ENCODE peak calls at places on chromosomes 7 and 10, in seven cellular contexts. W, T, A, H, D, P and S are unnamed samples.

GRCh38 chr7:157490465-157490912 is 153.7 kb downstream of the DNAJB6 start:
- DNase-seq in W (no peak), T (peak), A (no peak), H (peak), D (no peak), P (peak), S (no peak)

GRCh38 chr7:101733713-101734475 is 83.5 kb upstream of the CUX1 start:
- DNase-seq in W (no peak), T (peak), A (no peak), H (peak), D (peak), P (peak), S (peak)

GRCh38 chr10:13526952-13527863 is 1.6 kb downstream of the BEND7 start:
- DNase-seq in W (no peak), T (no peak), A (no peak), H (peak), D (peak), P (peak), S (no peak)

GRCh38 chr10:124943301-124944092 is 1.6 kb downstream of the ZRANB1 start:
- DNase-seq in W (no peak), T (peak), A (no peak), H (peak), D (peak), P (peak), S (no peak)

GRCh38 chr10:201328-201771 is 66.1 kb downstream of the ZMYND11 start:
- DNase-seq in W (no peak), T (no peak), A (no peak), H (peak), D (peak), P (peak), S (no peak)

GRCh38 chr7:150978136-150978789 is at the start of gene KCNH2:
- DNase-seq in W (no peak), T (no peak), A (no peak), H (no peak), D (no peak), P (no peak), S (peak)

GRCh38 chr7:50803359-50804337 is 21.0 kb upstream of the GRB10 start:
- DNase-seq in W (no peak), T (no peak), A (no peak), H (no peak), D (no peak), P (peak), S (no peak)

GRCh38 chr7:151251926-151252835 is 3.7 kb upstream of the SMARCD3 start:
- DNase-seq in W (no peak), T (no peak), A (no peak), H (no peak), D (peak), P (no peak), S (peak)

GRCh38 chr10:10222288-10222945 is 795.3 kb upstream of the CELF2 start:
- DNase-seq in W (no peak), T (no peak), A (no peak), H (no peak), D (peak), P (no peak), S (no peak)

GRCh38 chr10:29915116-29915785 is 144.1 kb downstream of the JCAD start:
- DNase-seq in W (no peak), T (no peak), A (no peak), H (no peak), D (peak), P (peak), S (no peak)

GRCh38 chr7:80142853-80143580 is 8.4 kb downstream of the GNAI1 start:
- DNase-seq in W (no peak), T (no peak), A (no peak), H (no peak), D (no peak), P (no peak), S (no peak)

GRCh38 chr7:12314199-12314598 is 89.5 kb downstream of the VWDE start:
- DNase-seq in W (no peak), T (no peak), A (no peak), H (no peak), D (no peak), P (no peak), S (no peak)

GRCh38 chr10:111578076-111578475 is 501.2 kb downstream of the ADRA2A start:
- DNase-seq in W (no peak), T (no peak), A (no peak), H (peak), D (no peak), P (peak), S (no peak)

GRCh38 chr10:93357680-93358079 is 124.5 kb downstream of the MYOF start:
- DNase-seq in W (no peak), T (no peak), A (no peak), H (peak), D (peak), P (peak), S (no peak)

GRCh38 chr7:50552921-50553320 is 12.3 kb downstream of the DDC start:
- DNase-seq in W (no peak), T (no peak), A (no peak), H (no peak), D (peak), P (peak), S (no peak)

GRCh38 chr7:105600720-105601550 is 19.6 kb upstream of the EFCAB10 start:
- DNase-seq in W (no peak), T (no peak), A (no peak), H (no peak), D (no peak), P (no peak), S (no peak)

GRCh38 chr10:132921086-132921485 is 21.3 kb downstream of the CFAP46 start:
- DNase-seq in W (no peak), T (no peak), A (no peak), H (no peak), D (no peak), P (no peak), S (no peak)

GRCh38 chr10:50885097-50885859 is at the start of gene A1CF:
- DNase-seq in W (no peak), T (no peak), A (no peak), H (no peak), D (no peak), P (peak), S (no peak)

GRCh38 chr10:43983405-43983804 is 334.7 kb upstream of the ZNF32 start:
- DNase-seq in W (no peak), T (no peak), A (no peak), H (no peak), D (no peak), P (no peak), S (no peak)

GRCh38 chr7:87609946-87610345 is 9.3 kb upstream of the ABCB1 start:
- DNase-seq in W (no peak), T (no peak), A (no peak), H (no peak), D (no peak), P (no peak), S (no peak)

GRCh38 chr10:17387861-17388503 is 66.4 kb downstream of the ST8SIA6 start:
- DNase-seq in W (no peak), T (no peak), A (no peak), H (no peak), D (peak), P (peak), S (no peak)

GRCh38 chr10:49539320-49539885 is 482 bp upstream of the ERCC6 start:
- DNase-seq in W (peak), T (no peak), A (peak), H (peak), D (peak), P (peak), S (peak)

GRCh38 chr10:61786728-61787127 is 114.8 kb upstream of the ARID5B start:
- DNase-seq in W (no peak), T (no peak), A (no peak), H (peak), D (peak), P (peak), S (no peak)

GRCh38 chr10:95217476-95217875 is 23.4 kb downstream of the ACSM6 start:
- DNase-seq in W (no peak), T (no peak), A (no peak), H (peak), D (peak), P (peak), S (no peak)

GRCh38 chr10:91185239-91185875 is 35.1 kb upstream of the PCGF5 start:
- DNase-seq in W (no peak), T (no peak), A (no peak), H (peak), D (peak), P (peak), S (no peak)

GRCh38 chr7:143890558-143890957 is 11.4 kb downstream of the TCAF1 start:
- DNase-seq in W (no peak), T (no peak), A (no peak), H (no peak), D (no peak), P (no peak), S (no peak)

GRCh38 chr10:44030132-44030531 is 354.8 kb downstream of the CXCL12 start:
- DNase-seq in W (no peak), T (no peak), A (no peak), H (no peak), D (peak), P (no peak), S (no peak)